ENCODE peak calls at places on chromosome 10, in nine cellular contexts. K is activated naive CD8-positive, alpha-beta T cell treated with anti-CD3 and anti-CD28 coated beads, Interleukin-2, amount 50 U/mL, for 24 hours; E is hippocampal formation; X is activated CD4-positive, alpha-beta T cell treated with anti-CD3 and anti-CD28 coated beads, Interleukin-2, amount 50 U/mL, for 4 hours; B is T follicular helper cell; P is T-cell; Q is RWPE1; C is psoas muscle; A is G401. T is an unnamed sample.

GRCh38 chr10:688621-689426 is 644 bp downstream of the DIP2C start:
- DNase-seq in C (peak; percentile 44), B (no peak), K (no peak), A (peak; percentile 53), P (no peak), E (no peak), X (no peak), Q (no peak), T (no peak)

GRCh38 chr10:108421256-108421655 is 1256.8 kb upstream of the SORCS1 start:
- DNase-seq in K (no peak), P (no peak), A (no peak), C (no peak), B (no peak), Q (no peak), E (no peak), X (no peak), T (no peak)

GRCh38 chr10:11906714-11907113 is 83.6 kb downstream of the PROSER2 start:
- DNase-seq in C (no peak), E (no peak), X (no peak), P (no peak), B (no peak), Q (no peak), K (no peak), A (no peak), T (no peak)

GRCh38 chr10:2981361-2981801 is 86.0 kb upstream of the PFKP start:
- DNase-seq in K (no peak), B (no peak), C (no peak), Q (no peak), E (no peak), A (no peak), P (no peak), X (no peak), T (no peak)

GRCh38 chr10:6864142-6864541 is 284.1 kb upstream of the PRKCQ start:
- DNase-seq in E (no peak), B (no peak), C (no peak), Q (no peak), X (no peak), A (no peak), K (no peak), P (no peak), T (no peak)

GRCh38 chr10:48697821-48698764 is 13.4 kb downstream of the WDFY4 start:
- DNase-seq in A (no peak), C (no peak), P (no peak), E (no peak), B (no peak), Q (no peak), X (no peak), K (no peak), T (no peak)

GRCh38 chr10:43102063-43102828 is 25.4 kb downstream of the RET start:
- DNase-seq in P (no peak), C (no peak), Q (no peak), E (no peak), X (no peak), A (no peak), B (no peak), K (no peak), T (no peak)

GRCh38 chr10:65291276-65291675 is 1634.6 kb upstream of the LRRTM3 start:
- DNase-seq in Q (no peak), A (no peak), C (no peak), X (no peak), K (no peak), E (no peak), B (no peak), P (no peak), T (no peak)

GRCh38 chr10:106380706-106381105 is 783.8 kb downstream of the SORCS1 start:
- DNase-seq in X (no peak), A (no peak), P (no peak), E (no peak), B (no peak), Q (peak; percentile 53), K (no peak), C (no peak), T (no peak)

GRCh38 chr10:95414844-95415545 is 124.2 kb upstream of the PDLIM1 start:
- DNase-seq in C (peak; percentile 38), K (no peak), B (no peak), A (peak; percentile 78), Q (no peak), E (peak; percentile 81), X (no peak), P (no peak), T (no peak)

GRCh38 chr10:21281765-21282484 is 243.6 kb downstream of the SKIDA1 start:
- DNase-seq in B (no peak), P (no peak), X (no peak), Q (no peak), C (no peak), A (peak; percentile 28), K (no peak), E (no peak), T (no peak)

GRCh38 chr10:32471232-32471631 is 25.3 kb downstream of the CCDC7 start:
- DNase-seq in C (no peak), X (no peak), B (no peak), Q (no peak), K (no peak), A (no peak), P (no peak), E (no peak), T (no peak)

GRCh38 chr10:100355069-100355468 is 8.0 kb downstream of the SCD start:
- DNase-seq in B (no peak), C (no peak), A (no peak), X (no peak), Q (no peak), P (no peak), K (no peak), E (no peak), T (no peak)

GRCh38 chr10:3887885-3888476 is 103.0 kb upstream of the KLF6 start:
- DNase-seq in E (no peak), X (peak; percentile 69), P (peak; percentile 50), K (no peak), Q (peak; percentile 66), B (peak; percentile 59), C (peak; percentile 47), A (peak; percentile 46), T (no peak)

GRCh38 chr10:72098301-72099053 is 10.1 kb upstream of the SPOCK2 start:
- DNase-seq in B (no peak), Q (no peak), E (no peak), X (no peak), P (no peak), C (no peak), A (no peak), K (no peak), T (no peak)

GRCh38 chr10:78179886-78180285 is 146.2 kb downstream of the RPS24 start:
- DNase-seq in X (no peak), C (no peak), K (no peak), E (no peak), P (no peak), B (no peak), A (no peak), Q (no peak), T (no peak)

GRCh38 chr10:100148353-100149211 is 37.2 kb downstream of the ERLIN1 start:
- DNase-seq in K (peak; percentile 42), Q (peak; percentile 95), X (peak; percentile 22), C (no peak), A (no peak), E (no peak), P (no peak), B (no peak), T (no peak)

GRCh38 chr10:97701438-97702064 is 12.0 kb upstream of the MARVELD1 start:
- DNase-seq in K (peak; percentile 41), C (no peak), X (peak; percentile 25), B (peak; percentile 20), P (peak; percentile 19), E (peak; percentile 78), Q (peak; percentile 78), A (peak; percentile 73), T (peak; percentile 57)

GRCh38 chr10:61845950-61846268 is 55.6 kb upstream of the ARID5B start:
- DNase-seq in Q (no peak), K (no peak), B (no peak), X (no peak), C (no peak), E (no peak), P (no peak), A (no peak), T (no peak)

GRCh38 chr10:109616356-109616755 is 307.0 kb downstream of the XPNPEP1 start:
- DNase-seq in A (no peak), Q (no peak), X (no peak), K (no peak), E (no peak), P (no peak), C (no peak), B (no peak), T (no peak)

GRCh38 chr10:18205098-18205834 is 65.0 kb downstream of the CACNB2 start:
- DNase-seq in B (no peak), C (no peak), E (no peak), K (no peak), X (no peak), P (no peak), Q (no peak), A (no peak), T (no peak)

GRCh38 chr10:4902571-4903011 is 60.6 kb upstream of the AKR1C1 start:
- DNase-seq in K (no peak), C (no peak), X (no peak), P (no peak), Q (no peak), E (no peak), A (peak; percentile 7), B (no peak), T (no peak)

GRCh38 chr10:114332808-114333207 is 71.5 kb downstream of the AFAP1L2 start:
- DNase-seq in K (no peak), B (no peak), X (no peak), C (no peak), Q (no peak), A (no peak), P (no peak), E (no peak), T (no peak)

GRCh38 chr10:80260295-80261243 is 28.9 kb downstream of the MAT1A start:
- DNase-seq in X (peak; percentile 8), E (no peak), K (peak; percentile 42), C (no peak), B (no peak), A (peak; percentile 35), Q (peak; percentile 42), P (no peak), T (no peak)

GRCh38 chr10:13338337-13339128 is 9.6 kb downstream of the SEPHS1 start:
- DNase-seq in P (no peak), B (no peak), Q (no peak), K (no peak), C (no peak), A (peak; percentile 42), E (no peak), X (no peak), T (no peak)

GRCh38 chr10:72171175-72171630 is 44.6 kb upstream of the ANAPC16 start:
- DNase-seq in Q (peak; percentile 77), P (no peak), B (no peak), E (no peak), A (no peak), K (no peak), X (no peak), C (no peak), T (no peak)

T was measured in NCI-H1048.